ENCODE peak calls at places on chromosomes 1 and 21, in seven cellular contexts. E is amygdala; H is posterior vena cava; D is activated effector memory CD4-positive, alpha-beta T cell treated with anti-CD3 and anti-CD28 coated beads, Interleukin-2, amount 50 U/mL, for 16 hours; Z is T-helper 2 cell; Y is fibroblast of the aortic adventitia; T is left colon. J is an unnamed sample.

GRCh38 chr1:247548847-247549246 is at the start of gene GCSAML:
- DNase-seq in H (no peak), Y (no peak), D (no peak), E (no peak), Z (no peak), T (no peak), J (no peak)

GRCh38 chr1:39406533-39407478 is 84.6 kb upstream of the BMP8A start:
- DNase-seq in H (no peak), T (no peak), E (no peak), Y (peak), D (no peak), Z (no peak), J (no peak)

GRCh38 chr1:214664656-214665433 is 61.9 kb downstream of the CENPF start:
- DNase-seq in Z (no peak), H (no peak), Y (no peak), E (no peak), T (no peak), D (no peak), J (no peak)

GRCh38 chr1:36137776-36138175 is 11.5 kb downstream of the TRAPPC3 start:
- DNase-seq in E (no peak), D (no peak), H (no peak), Y (no peak), Z (no peak), T (no peak), J (no peak)

GRCh38 chr1:62439652-62440371 is 3.0 kb downstream of the USP1 start:
- DNase-seq in T (no peak), D (no peak), Y (peak), E (no peak), Z (no peak), H (no peak), J (no peak)

GRCh38 chr1:19877821-19878636 is 4.2 kb upstream of the OTUD3 start:
- DNase-seq in E (no peak), T (peak), Y (no peak), D (no peak), H (no peak), Z (no peak), J (no peak)

GRCh38 chr1:172588296-172589291 is 55.6 kb downstream of the SUCO start:
- DNase-seq in Z (no peak), E (no peak), H (no peak), Y (peak), D (no peak), T (no peak), J (peak)

GRCh38 chr1:204733869-204734596 is 48.5 kb upstream of the LRRN2 start:
- DNase-seq in D (no peak), Y (no peak), T (no peak), E (no peak), Z (no peak), H (no peak), J (no peak)

GRCh38 chr1:1013105-1013921 is at the start of gene ISG15:
- DNase-seq in H (peak), D (peak), T (peak), E (peak), Z (peak), Y (peak), J (peak)

GRCh38 chr21:45513741-45514310 is 28.4 kb downstream of the SLC19A1 start:
- DNase-seq in Y (no peak), T (no peak), E (no peak), Z (no peak), H (peak), D (no peak), J (no peak)

GRCh38 chr1:12228979-12229378 is 851 bp upstream of the VPS13D start:
- DNase-seq in D (no peak), E (no peak), H (no peak), Y (no peak), T (no peak), Z (no peak), J (no peak)

GRCh38 chr1:182955596-182956588 is 2.9 kb upstream of the SHCBP1L start:
- DNase-seq in Y (peak), Z (no peak), E (no peak), H (no peak), D (no peak), T (no peak), J (no peak)

GRCh38 chr1:236132420-236133046 is 9.8 kb upstream of the GPR137B start:
- DNase-seq in E (no peak), T (no peak), H (peak), Z (no peak), D (no peak), Y (no peak), J (no peak)

GRCh38 chr1:67308136-67308535 is 463 bp downstream of the IL12RB2 start:
- DNase-seq in D (no peak), Z (no peak), E (no peak), Y (no peak), T (no peak), H (no peak), J (no peak)

GRCh38 chr1:9822897-9823692 is 670 bp downstream of the CLSTN1 start:
- DNase-seq in H (no peak), E (no peak), D (peak), T (peak), Y (no peak), Z (no peak), J (no peak)

GRCh38 chr1:220182656-220183055 is 88.7 kb downstream of the IARS2 start:
- DNase-seq in D (no peak), T (no peak), Y (no peak), H (no peak), E (no peak), Z (no peak), J (no peak)

GRCh38 chr1:168582690-168583325 is 6.4 kb downstream of the XCL1 start:
- DNase-seq in Y (peak), H (no peak), T (no peak), D (no peak), Z (no peak), E (no peak), J (no peak)

J was measured in upper lobe of left lung.